ENCODE peak calls at places on chromosomes 16 and 17, in five cellular contexts. T is IMR-90; R is sigmoid colon; H is CD8-positive, alpha-beta T cell; P is WERI-Rb-1. U is an unnamed sample. For H3K27me3 and H3K36me3, the result is how much of the 10 kb centered on the place peaks cover.

GRCh38 chr17:19341211-19341631 is 21.3 kb downstream of the B9D1 start:
- DNase-seq in P (no peak), H (no peak), R (peak), T (no peak), U (no peak)

GRCh38 chr17:7258731-7259554 is 3.3 kb downstream of the CLDN7 start:
- DNase-seq in H (no peak), R (no peak), P (no peak), T (peak), U (peak)

GRCh38 chr17:48539177-48539576 is 5.7 kb downstream of the HOXB2 start:
- DNase-seq in P (no peak), T (peak), H (no peak), R (no peak), U (no peak)

GRCh38 chr17:48024149-48025039 is 13.2 kb downstream of the COPZ2 start:
- DNase-seq in T (no peak), P (peak), R (peak), H (peak), U (peak)

GRCh38 chr16:17446661-17447060 is 24.1 kb downstream of the XYLT1 start:
- DNase-seq in P (no peak), R (no peak), T (no peak), H (no peak), U (peak)

GRCh38 chr17:17754719-17755686 is 73.7 kb downstream of the RAI1 start:
- DNase-seq in H (no peak), T (no peak), P (no peak), R (no peak), U (no peak)

GRCh38 chr16:85687651-85688471 is 893 bp downstream of the GINS2 start:
- DNase-seq in T (no peak), H (no peak), P (no peak), R (no peak), U (peak)

GRCh38 chr17:61498042-61498441 is 45.8 kb downstream of the TBX4 start:
- DNase-seq in H (no peak), P (no peak), T (no peak), R (no peak), U (no peak)

GRCh38 chr16:67967956-67968439 is 439 bp downstream of the SLC12A4 start:
- DNase-seq in P (no peak), H (peak), T (peak), R (no peak), U (peak)

GRCh38 chr17:29243792-29244191 is 2.9 kb upstream of the CRYBA1 start:
- DNase-seq in R (no peak), T (peak), P (peak), H (no peak), U (peak)

GRCh38 chr17:39867891-39868553 is at the start of gene ZPBP2:
- DNase-seq in P (no peak), H (peak), T (no peak), R (no peak), U (peak)

GRCh38 chr17:7204828-7205461 is 14.7 kb downstream of the DLG4 start:
- DNase-seq in H (peak), P (peak), T (peak), R (peak), U (peak)

GRCh38 chr17:45753645-45754225 is 30.4 kb upstream of the CRHR1 start:
- DNase-seq in R (peak), H (no peak), P (no peak), T (no peak), U (no peak)

GRCh38 chr17:44223574-44224046 is 4.1 kb upstream of the UBTF start:
- DNase-seq in T (peak), H (no peak), R (no peak), P (no peak), U (no peak)

DNA sequence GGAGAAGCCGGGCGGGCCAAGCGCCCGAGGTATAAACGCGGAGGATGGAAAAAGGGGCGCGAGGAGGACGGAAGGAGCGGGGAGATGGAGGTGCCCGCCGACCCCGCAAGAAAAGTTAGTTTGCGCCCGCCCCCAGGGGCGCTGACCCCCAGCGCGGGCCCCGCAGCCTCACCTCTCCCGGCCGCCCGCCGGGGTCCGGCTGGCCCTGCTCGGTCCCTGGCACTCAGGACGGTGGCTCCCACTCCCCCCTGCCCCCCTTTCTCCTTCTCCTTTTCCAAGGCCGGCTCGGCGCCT is 161 bp downstream of the CASKIN2 start:
- DNase-seq in P (no peak), T (no peak), R (no peak), H (no peak), U (no peak)
- H3K4me3 ChIP-seq in P (peak), T (peak), R (peak), H (peak), U (peak)

GRCh38 chr17:2049333-2050245 is 5.3 kb upstream of the HIC1 start:
- DNase-seq in P (peak), H (peak), R (peak), T (peak), U (peak)
- H3K27me3 ChIP-seq in P (under half), H (under half), R (under half), T (under half), U (half or more)

DNA sequence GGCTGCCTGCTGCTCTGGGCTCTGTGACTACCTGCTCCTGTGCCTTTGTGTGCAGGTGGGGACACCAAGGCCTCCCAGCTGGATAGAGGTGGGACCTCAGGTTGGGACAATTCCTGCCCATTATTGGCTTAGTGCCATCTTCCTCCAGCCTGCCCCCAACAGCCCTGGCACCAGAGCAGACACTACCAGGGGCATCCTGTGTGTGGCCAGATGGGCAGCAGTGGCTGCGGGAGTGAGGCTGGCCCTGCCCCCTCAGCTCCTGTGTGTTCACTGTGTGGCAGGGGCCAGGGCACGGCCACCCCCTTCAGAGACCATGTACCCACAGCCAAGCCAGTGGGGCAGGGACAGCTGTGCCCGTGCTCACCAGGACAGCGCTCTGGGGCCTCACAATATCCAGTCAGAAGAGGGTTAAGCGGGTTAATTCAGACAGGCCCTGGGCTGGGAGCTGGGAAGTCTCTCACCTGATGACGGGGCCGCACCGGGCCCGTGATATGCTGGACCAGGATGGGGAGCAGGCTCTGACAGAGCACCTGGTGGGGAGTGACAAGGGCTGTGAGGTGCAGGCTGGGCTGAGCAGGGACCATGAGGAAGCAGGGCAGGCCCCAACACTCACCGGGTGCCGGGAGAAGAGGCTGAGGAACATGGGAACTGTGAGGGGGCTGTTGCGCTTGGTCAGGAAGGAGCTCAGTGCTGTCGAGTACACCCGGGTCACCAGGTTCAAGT is 13.0 kb downstream of the MYBBP1A start:
- DNase-seq in R (peak), P (no peak), H (no peak), T (no peak), U (no peak)
- H3K36me3 ChIP-seq in R (half or more), P (half or more), H (under half), T (half or more), U (under half)

DNA sequence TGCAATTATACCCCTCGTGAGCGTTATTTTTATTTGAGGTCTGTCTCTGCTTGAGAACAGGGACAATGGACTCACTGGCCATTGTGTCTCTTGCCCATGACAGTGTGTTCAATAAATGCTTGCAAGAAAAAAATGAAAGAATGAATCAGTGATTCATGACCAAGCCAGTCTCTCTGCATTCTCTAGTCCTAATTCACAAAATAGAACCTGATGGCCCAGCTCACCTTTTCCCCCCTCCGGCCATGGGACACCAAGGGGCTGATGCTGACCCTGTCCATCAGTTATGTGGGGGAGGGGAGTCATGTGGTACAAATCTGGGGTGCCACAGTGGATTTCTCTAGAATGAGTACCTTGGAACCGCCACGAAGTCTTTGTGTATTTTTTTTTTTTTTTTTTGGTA is 38.2 kb downstream of the CCDC42 start:
- DNase-seq in H (no peak), R (no peak), T (no peak), P (no peak), U (no peak)
- H3K4me3 ChIP-seq in H (no peak), R (no peak), T (no peak), P (no peak), U (no peak)

GRCh38 chr17:80986046-80986445 is 5.6 kb upstream of the CHMP6 start:
- DNase-seq in H (no peak), R (no peak), P (peak), T (no peak), U (no peak)
- H3K27me3 ChIP-seq in H (under half), R (under half), P (under half), T (under half), U (under half)